ENCODE peak calls at places on chromosomes 13 and 19, in eight cellular contexts. X, O, G, W, J, V, L and E are unnamed samples.

GRCh38 chr19:47663435-47663910 is 49.7 kb upstream of the EHD2 start:
- DNase-seq in X (no peak), O (no peak), G (no peak), W (peak; percentile 60), J (no peak), V (no peak), L (no peak), E (peak; percentile 89)

GRCh38 chr13:31424130-31424729 is 224.5 kb downstream of the B3GLCT start:
- DNase-seq in X (peak; percentile 16), O (peak; percentile 73), G (peak; percentile 78), W (peak; percentile 77), J (peak; percentile 77), V (peak; percentile 64), L (peak; percentile 93), E (peak; percentile 81)

GRCh38 chr19:35436477-35437141 is 11.4 kb upstream of the FFAR2 start:
- DNase-seq in X (no peak), O (no peak), G (peak; percentile 33), W (peak; percentile 62), J (no peak), V (no peak), L (no peak), E (peak; percentile 8)

GRCh38 chr13:43269037-43269476 is 245.7 kb downstream of the DNAJC15 start:
- DNase-seq in X (no peak), O (no peak), G (peak; percentile 70), W (peak; percentile 89), J (peak; percentile 60), V (no peak), L (no peak), E (peak; percentile 96)

GRCh38 chr13:101917833-101918755 is 465.6 kb downstream of the ITGBL1 start:
- DNase-seq in X (no peak), O (no peak), G (no peak), W (no peak), J (no peak), V (no peak), L (peak; percentile 64), E (no peak)

GRCh38 chr13:112618501-112618900 is 30.5 kb upstream of the TUBGCP3 start:
- DNase-seq in X (no peak), O (no peak), G (no peak), W (no peak), J (no peak), V (no peak), L (no peak), E (no peak)

GRCh38 chr13:65656740-65657329 is 1573.3 kb downstream of the PCDH9 start:
- DNase-seq in X (no peak), O (no peak), G (no peak), W (peak; percentile 2), J (no peak), V (no peak), L (no peak), E (no peak)

GRCh38 chr19:48631254-48631653 is 5.9 kb downstream of the DBP start:
- DNase-seq in X (no peak), O (no peak), G (no peak), W (no peak), J (no peak), V (no peak), L (peak; percentile 48), E (no peak)

GRCh38 chr13:38045278-38046048 is 175.9 kb upstream of the TRPC4 start:
- DNase-seq in X (no peak), O (no peak), G (no peak), W (peak; percentile 8), J (no peak), V (no peak), L (peak; percentile 69), E (peak; percentile 70)
- TF ChIP-seq CTCF in X (no peak), O (no peak), G (no peak), W (no peak), J (no peak), V (no peak), L (peak; percentile 87), E (peak; percentile 70)

GRCh38 chr13:33279414-33279813 is 6.1 kb downstream of the STARD13 start:
- DNase-seq in X (no peak), O (no peak), G (no peak), W (no peak), J (no peak), V (no peak), L (no peak), E (no peak)

GRCh38 chr13:33280923-33281322 is 4.6 kb downstream of the STARD13 start:
- DNase-seq in X (no peak), O (no peak), G (no peak), W (no peak), J (no peak), V (no peak), L (no peak), E (no peak)

GRCh38 chr13:33280550-33280905 is 5.0 kb downstream of the STARD13 start:
- DNase-seq in X (no peak), O (no peak), G (no peak), W (no peak), J (no peak), V (no peak), L (no peak), E (no peak)

GRCh38 chr13:33278923-33279322 is 6.6 kb downstream of the STARD13 start:
- DNase-seq in X (no peak), O (no peak), G (no peak), W (no peak), J (no peak), V (no peak), L (no peak), E (no peak)

GRCh38 chr13:33279898-33280549 is 5.5 kb downstream of the STARD13 start:
- DNase-seq in X (no peak), O (no peak), G (no peak), W (peak; percentile 73), J (no peak), V (no peak), L (no peak), E (no peak)
- H3K27ac ChIP-seq in X (peak overlapping the region; percentile 74), O (peak overlapping the region; percentile 89), G (peak overlapping the region; percentile 52), W (no peak overlapping the region), J (peak overlapping the region; percentile 7), V (peak overlapping the region; percentile 33), L (no peak overlapping the region), E (no peak overlapping the region)

GRCh38 chr19:38441660-38442348 is 8.3 kb downstream of the RYR1 start:
- DNase-seq in X (no peak), O (no peak), G (no peak), W (no peak), J (no peak), V (no peak), L (peak; percentile 80), E (peak; percentile 15)
- TF ChIP-seq CTCF in X (no peak), O (no peak), G (no peak), W (no peak), J (no peak), V (no peak), L (peak; percentile 74), E (peak; percentile 17)

GRCh38 chr13:97202761-97203160 is 19.4 kb upstream of the MBNL2 start:
- DNase-seq in X (no peak), O (no peak), G (no peak), W (no peak), J (no peak), V (no peak), L (no peak), E (no peak)
- H3K27ac ChIP-seq in X (no peak overlapping the region), O (no peak overlapping the region), G (no peak overlapping the region), W (no peak overlapping the region), J (no peak overlapping the region), V (no peak overlapping the region), L (no peak overlapping the region), E (no peak overlapping the region)

GRCh38 chr19:2446390-2446789 is 10.4 kb downstream of the LMNB2 start:
- DNase-seq in X (no peak), O (no peak), G (no peak), W (no peak), J (no peak), V (no peak), L (no peak), E (no peak)
- TF ChIP-seq CTCF in X (no peak), O (no peak), G (no peak), W (no peak), J (no peak), V (no peak), L (no peak), E (no peak)

GRCh38 chr19:46624958-46625661 is at the start of gene PTGIR:
- DNase-seq in X (peak; percentile 82), O (no peak), G (no peak), W (no peak), J (peak; percentile 84), V (peak; percentile 78), L (no peak), E (peak; percentile 90)

GRCh38 chr19:46629546-46630025 is 4.7 kb upstream of the PTGIR start:
- DNase-seq in X (no peak), O (no peak), G (peak; percentile 79), W (no peak), J (no peak), V (no peak), L (no peak), E (peak; percentile 82)

GRCh38 chr19:46623915-46624502 is 880 bp downstream of the PTGIR start:
- DNase-seq in X (no peak), O (no peak), G (no peak), W (no peak), J (no peak), V (no peak), L (no peak), E (no peak)

GRCh38 chr19:46625731-46626130 is 842 bp upstream of the PTGIR start:
- DNase-seq in X (no peak), O (no peak), G (no peak), W (no peak), J (no peak), V (peak; percentile 42), L (no peak), E (no peak)

GRCh38 chr19:46626441-46626840 is 1.6 kb upstream of the PTGIR start:
- DNase-seq in X (no peak), O (no peak), G (no peak), W (no peak), J (no peak), V (no peak), L (no peak), E (no peak)
- H3K27ac ChIP-seq in X (peak overlapping the region; percentile 100), O (peak overlapping the region; percentile 89), G (peak overlapping the region; percentile 87), W (no peak overlapping the region), J (peak overlapping the region; percentile 89), V (peak overlapping the region; percentile 74), L (no peak overlapping the region), E (no peak overlapping the region)